ENCODE peak calls at places on chromosomes 5 and 9, in five cellular contexts. T is foreskin fibroblast; U is AG08395; Y is GM12891; I is naive thymus-derived CD8-positive, alpha-beta T cell. G is an unnamed sample.

GRCh38 chr9:2621678-2622360 is at the start of gene VLDLR:
- DNase-seq in Y (peak; percentile 42), I (peak; percentile 4), T (peak; percentile 71), U (peak; percentile 18), G (peak; percentile 79)

GRCh38 chr5:173973614-173973969 is 15.4 kb upstream of the C5orf47 start:
- DNase-seq in Y (no peak), U (no peak), T (no peak), I (no peak), G (peak; percentile 68)

GRCh38 chr9:17881371-17881770 is 302.5 kb downstream of the SH3GL2 start:
- DNase-seq in Y (no peak), T (no peak), I (no peak), U (no peak), G (no peak)

GRCh38 chr9:134123764-134124128 is 12.1 kb upstream of the WDR5 start:
- DNase-seq in U (no peak), I (no peak), Y (no peak), T (no peak), G (no peak)

GRCh38 chr9:36765468-36766341 is 193.0 kb downstream of the MELK start:
- DNase-seq in I (peak; percentile 79), Y (peak; percentile 92), U (no peak), T (peak; percentile 60), G (peak; percentile 94)

GRCh38 chr9:72509635-72510034 is 11.8 kb upstream of the TMC1 start:
- DNase-seq in I (no peak), U (peak; percentile 40), Y (no peak), T (peak; percentile 14), G (no peak)

GRCh38 chr5:67971223-67971830 is 244.2 kb upstream of the PIK3R1 start:
- DNase-seq in U (peak; percentile 64), I (no peak), T (peak; percentile 72), Y (no peak), G (no peak)

GRCh38 chr9:36245906-36246305 is 12.3 kb downstream of the GNE start:
- DNase-seq in T (peak; percentile 55), Y (no peak), I (no peak), U (no peak), G (no peak)

GRCh38 chr9:125883548-125883947 is 136.4 kb downstream of the PBX3 start:
- DNase-seq in I (no peak), T (no peak), Y (no peak), U (peak; percentile 20), G (no peak)

GRCh38 chr9:91741529-91741928 is 208.5 kb downstream of the ROR2 start:
- DNase-seq in U (peak; percentile 83), Y (no peak), T (peak; percentile 78), I (no peak), G (no peak)

GRCh38 chr9:13151489-13151888 is 128.0 kb downstream of the MPDZ start:
- DNase-seq in Y (no peak), I (no peak), U (no peak), T (no peak), G (no peak)

GRCh38 chr9:19404278-19405075 is 4.3 kb upstream of the ACER2 start:
- DNase-seq in I (no peak), T (no peak), Y (no peak), U (no peak), G (peak; percentile 38)

GRCh38 chr5:12799165-12799564 is 894.9 kb upstream of the CTNND2 start:
- DNase-seq in T (no peak), Y (no peak), U (no peak), I (no peak), G (no peak)

GRCh38 chr9:784916-785315 is 56.6 kb upstream of the DMRT1 start:
- DNase-seq in T (no peak), U (no peak), I (no peak), Y (no peak), G (no peak)

GRCh38 chr5:197892-198489 is 6.7 kb downstream of the LRRC14B start:
- DNase-seq in T (no peak), I (no peak), Y (no peak), U (no peak), G (no peak)

GRCh38 chr5:159805021-159805420 is 111.3 kb upstream of the ADRA1B start:
- DNase-seq in Y (no peak), T (peak; percentile 45), I (no peak), U (peak; percentile 60), G (peak; percentile 10)